ENCODE peak calls at places on chromosome 21, in ten cellular contexts. S, M, R, C, L, U, Y, G, X and P are unnamed samples.

GRCh38 chr21:34938079-34938764 is 110.9 kb downstream of the RUNX1 start:
- DNase-seq in S (no peak), M (no peak), R (no peak), C (no peak), L (no peak), U (peak), Y (no peak), G (no peak), X (no peak), P (peak)

GRCh38 chr21:28444567-28444966 is 548.1 kb downstream of the LTN1 start:
- DNase-seq in S (no peak), M (no peak), R (no peak), C (no peak), L (no peak), U (peak), Y (no peak), G (no peak), X (no peak), P (peak)

GRCh38 chr21:41695513-41695912 is 71.3 kb downstream of the RIPK4 start:
- DNase-seq in S (no peak), M (no peak), R (no peak), C (no peak), L (no peak), U (no peak), Y (no peak), G (no peak), X (no peak), P (no peak)

GRCh38 chr21:14737922-14738321 is 191.8 kb upstream of the SAMSN1 start:
- DNase-seq in S (no peak), M (no peak), R (peak), C (no peak), L (no peak), U (peak), Y (peak), G (peak), X (peak), P (peak)

GRCh38 chr21:44912158-44912473 is 8.6 kb downstream of the ITGB2 start:
- DNase-seq in S (no peak), M (no peak), R (no peak), C (no peak), L (no peak), U (no peak), Y (no peak), G (no peak), X (no peak), P (no peak)

GRCh38 chr21:31945116-31945515 is 72.3 kb downstream of the HUNK start:
- DNase-seq in S (no peak), M (no peak), R (no peak), C (no peak), L (no peak), U (no peak), Y (no peak), G (no peak), X (no peak), P (no peak)

GRCh38 chr21:42397291-42398129 is 1.7 kb upstream of the TMPRSS3 start:
- DNase-seq in S (no peak), M (no peak), R (no peak), C (no peak), L (no peak), U (no peak), Y (no peak), G (no peak), X (no peak), P (no peak)

GRCh38 chr21:46017695-46018094 is 36.1 kb downstream of the COL6A1 start:
- DNase-seq in S (no peak), M (no peak), R (no peak), C (no peak), L (no peak), U (no peak), Y (no peak), G (no peak), X (no peak), P (no peak)

GRCh38 chr21:23217597-23217996 is 2219.4 kb downstream of the NCAM2 start:
- DNase-seq in S (no peak), M (no peak), R (no peak), C (no peak), L (no peak), U (no peak), Y (no peak), G (no peak), X (no peak), P (no peak)

GRCh38 chr21:45080639-45081414 is 6.4 kb downstream of the ADARB1 start:
- DNase-seq in S (no peak), M (no peak), R (no peak), C (no peak), L (peak), U (peak), Y (no peak), G (no peak), X (peak), P (peak)

GRCh38 chr21:43658769-43659135 is 536 bp downstream of the HSF2BP start:
- DNase-seq in S (no peak), M (no peak), R (no peak), C (no peak), L (no peak), U (no peak), Y (no peak), G (no peak), X (peak), P (no peak)

GRCh38 chr21:16423921-16424320 is 694.1 kb downstream of the USP25 start:
- DNase-seq in S (no peak), M (no peak), R (no peak), C (no peak), L (no peak), U (no peak), Y (no peak), G (no peak), X (no peak), P (no peak)

GRCh38 chr21:45479691-45480675 is 62.3 kb downstream of the SLC19A1 start:
- DNase-seq in S (no peak), M (no peak), R (no peak), C (no peak), L (no peak), U (no peak), Y (no peak), G (no peak), X (no peak), P (no peak)

GRCh38 chr21:38910390-38911008 is 104.8 kb downstream of the ETS2 start:
- DNase-seq in S (no peak), M (no peak), R (peak), C (no peak), L (peak), U (no peak), Y (no peak), G (no peak), X (peak), P (no peak)

GRCh38 chr21:32372755-32373154 is 20.1 kb downstream of the URB1 start:
- DNase-seq in S (no peak), M (no peak), R (no peak), C (no peak), L (no peak), U (peak), Y (no peak), G (no peak), X (no peak), P (no peak)

GRCh38 chr21:25573409-25574206 is 33.7 kb downstream of the MRPL39 start:
- DNase-seq in S (no peak), M (peak), R (peak), C (no peak), L (no peak), U (peak), Y (peak), G (no peak), X (peak), P (peak)

GRCh38 chr21:15289896-15290841 is 225.4 kb upstream of the NRIP1 start:
- DNase-seq in S (no peak), M (no peak), R (peak), C (peak), L (no peak), U (no peak), Y (peak), G (no peak), X (peak), P (peak)

GRCh38 chr21:37849703-37850102 is 66.6 kb downstream of the KCNJ6 start:
- DNase-seq in S (no peak), M (no peak), R (no peak), C (no peak), L (no peak), U (peak), Y (no peak), G (no peak), X (no peak), P (peak)

GRCh38 chr21:41653944-41654625 is 112.8 kb downstream of the RIPK4 start:
- DNase-seq in S (no peak), M (no peak), R (no peak), C (no peak), L (no peak), U (peak), Y (no peak), G (no peak), X (no peak), P (peak)

GRCh38 chr21:37087188-37087587 is 14.1 kb downstream of the TTC3 start:
- DNase-seq in S (no peak), M (no peak), R (peak), C (no peak), L (no peak), U (peak), Y (peak), G (no peak), X (peak), P (peak)

GRCh38 chr21:44618504-44618903 is 6.6 kb downstream of the KRTAP10-8 start:
- DNase-seq in S (no peak), M (no peak), R (no peak), C (no peak), L (no peak), U (peak), Y (no peak), G (no peak), X (peak), P (peak)

GRCh38 chr21:38147391-38147790 is 109.4 kb upstream of the KCNJ15 start:
- DNase-seq in S (no peak), M (no peak), R (no peak), C (no peak), L (no peak), U (no peak), Y (no peak), G (no peak), X (no peak), P (no peak)

GRCh38 chr21:28754127-28754611 is 238.5 kb downstream of the LTN1 start:
- DNase-seq in S (no peak), M (no peak), R (no peak), C (no peak), L (no peak), U (peak), Y (no peak), G (no peak), X (peak), P (peak)

GRCh38 chr21:36135391-36136094 is 664 bp downstream of the CBR3 start:
- DNase-seq in S (peak), M (peak), R (peak), C (peak), L (peak), U (peak), Y (peak), G (peak), X (peak), P (peak)

GRCh38 chr21:31176080-31176551 is 137.8 kb upstream of the KRTAP19-8 start:
- DNase-seq in S (no peak), M (no peak), R (no peak), C (no peak), L (no peak), U (no peak), Y (no peak), G (no peak), X (peak), P (no peak)

GRCh38 chr21:38538353-38538752 is 40.1 kb upstream of the ERG start:
- DNase-seq in S (no peak), M (no peak), R (no peak), C (no peak), L (no peak), U (peak), Y (no peak), G (no peak), X (no peak), P (no peak)

GRCh38 chr21:16502273-16502672 is 772.5 kb downstream of the USP25 start:
- DNase-seq in S (no peak), M (no peak), R (no peak), C (no peak), L (no peak), U (no peak), Y (no peak), G (no peak), X (no peak), P (no peak)

GRCh38 chr21:28298251-28298672 is 694.4 kb downstream of the LTN1 start:
- DNase-seq in S (no peak), M (no peak), R (no peak), C (no peak), L (no peak), U (peak), Y (no peak), G (no peak), X (no peak), P (peak)

GRCh38 chr21:26140185-26140584 is 30.4 kb downstream of the APP start:
- DNase-seq in S (no peak), M (no peak), R (peak), C (peak), L (no peak), U (peak), Y (peak), G (no peak), X (peak), P (peak)